ENCODE peak calls at places on chromosomes 5 and 9, in five cellular contexts. J is GM23248, Y is uterus, U is fibroblast of pulmonary artery, W is NCI-H1092 treated with DMSO at 0.1 percent for 48 hours. V is an unnamed sample.

GRCh38 chr5:107295914-107296313 is 374.8 kb downstream of the EFNA5 start:
- DNase-seq in J (no peak), Y (no peak), W (no peak), U (no peak), V (no peak)

GRCh38 chr9:134521817-134522501 is 119.6 kb upstream of the COL5A1 start:
- DNase-seq in J (no peak), U (no peak), W (no peak), Y (no peak), V (no peak)

GRCh38 chr9:136267261-136268111 is 21.9 kb upstream of the QSOX2 start:
- DNase-seq in J (peak), Y (peak), W (no peak), U (peak), V (peak)

GRCh38 chr5:139692148-139692547 is 44.0 kb downstream of the CXXC5 start:
- DNase-seq in Y (no peak), U (no peak), J (no peak), W (no peak), V (no peak)

GRCh38 chr5:79759436-79759835 is 69.8 kb downstream of the CMYA5 start:
- DNase-seq in J (peak), Y (no peak), W (no peak), U (peak), V (peak)

GRCh38 chr9:121763131-121763530 is 111.7 kb downstream of the DAB2IP start:
- DNase-seq in W (no peak), U (no peak), J (no peak), Y (no peak), V (no peak)

GRCh38 chr9:101628173-101628572 is 33.4 kb upstream of the PPP3R2 start:
- DNase-seq in J (peak), U (peak), W (no peak), Y (no peak), V (peak)

GRCh38 chr9:107488400-107489143 is 997 bp downstream of the KLF4 start:
- DNase-seq in W (peak), U (peak), J (peak), Y (peak), V (peak)

GRCh38 chr5:143208781-143209510 is 194.5 kb downstream of the NR3C1 start:
- DNase-seq in W (no peak), Y (no peak), J (peak), U (no peak), V (no peak)

GRCh38 chr9:15837079-15837679 is 284.3 kb downstream of the CCDC171 start:
- DNase-seq in W (peak), U (peak), Y (no peak), J (peak), V (peak)

GRCh38 chr9:33921967-33922895 is 105.3 kb downstream of the UBE2R2 start:
- DNase-seq in J (peak), W (no peak), Y (no peak), U (peak), V (no peak)

GRCh38 chr5:2251751-2252150 is 369.0 kb upstream of the IRX4 start:
- DNase-seq in Y (no peak), J (no peak), W (no peak), U (no peak), V (no peak)

GRCh38 chr5:135644196-135644766 is 65.5 kb upstream of the CXCL14 start:
- DNase-seq in U (no peak), W (no peak), J (no peak), Y (no peak), V (no peak)

GRCh38 chr9:111484564-111484878 is 338 bp upstream of the ECPAS start:
- DNase-seq in J (no peak), W (peak), U (no peak), Y (no peak), V (peak)

GRCh38 chr5:80220268-80220897 is 35.5 kb downstream of the SERINC5 start:
- DNase-seq in J (no peak), W (peak), Y (no peak), U (no peak), V (no peak)